ENCODE peak calls at places on chromosome 18, in seven cellular contexts. Q is GM12865, T is Peyer's patch, V is epithelial cell of esophagus, B is GM10248, L is left ventricle myocardium inferior, H is endothelial cell. C is an unnamed sample.
A peak's percentile ranks its signal among the peaks of the same experiment; 100 is the strongest.

GRCh38 chr18:50619833-50620232 is 59.9 kb downstream of the MAPK4 start:
- DNase-seq in Q (no peak), T (no peak), V (no peak), H (no peak), B (no peak), L (no peak), C (no peak)

GRCh38 chr18:75472391-75472790 is 44.9 kb upstream of the SMIM21 start:
- DNase-seq in H (no peak), V (no peak), L (no peak), Q (no peak), B (no peak), T (no peak), C (no peak)

GRCh38 chr18:41569867-41570266 is 385.2 kb upstream of the PIK3C3 start:
- DNase-seq in L (no peak), H (no peak), B (no peak), Q (no peak), V (peak; percentile 5), T (no peak), C (no peak)

GRCh38 chr18:49819768-49820662 is 6.7 kb upstream of the ACAA2 start:
- DNase-seq in H (no peak), T (peak; percentile 38), B (no peak), V (no peak), L (no peak), Q (peak; percentile 55), C (no peak)

GRCh38 chr18:74745658-74746403 is 148.2 kb downstream of the ZNF407 start:
- DNase-seq in B (no peak), H (no peak), Q (no peak), T (no peak), L (no peak), V (peak; percentile 88), C (no peak)

GRCh38 chr18:40179647-40180175 is 1775.3 kb upstream of the PIK3C3 start:
- DNase-seq in V (no peak), B (no peak), H (no peak), L (no peak), T (no peak), Q (no peak), C (no peak)

GRCh38 chr18:26617151-26617554 is 68.8 kb upstream of the KCTD1 start:
- DNase-seq in T (no peak), L (no peak), B (no peak), V (peak; percentile 97), H (no peak), Q (no peak), C (no peak)

GRCh38 chr18:73564073-73564472 is 583.6 kb downstream of the FBXO15 start:
- DNase-seq in H (no peak), V (peak; percentile 96), L (no peak), T (no peak), Q (no peak), B (no peak), C (no peak)

GRCh38 chr18:57921708-57922107 is 118.6 kb upstream of the ATP8B1 start:
- DNase-seq in H (no peak), Q (no peak), B (no peak), V (peak; percentile 93), T (no peak), L (no peak), C (no peak)

GRCh38 chr18:70384181-70384790 is 95.4 kb downstream of the SOCS6 start:
- DNase-seq in T (no peak), V (peak; percentile 93), B (no peak), H (no peak), Q (no peak), L (no peak), C (no peak)

GRCh38 chr18:56565059-56565458 is 73.3 kb downstream of the TXNL1 start:
- DNase-seq in V (no peak), Q (no peak), B (no peak), T (no peak), L (no peak), H (no peak), C (no peak)

GRCh38 chr18:49520661-49521145 is 33.7 kb upstream of the C18orf32 start:
- DNase-seq in B (no peak), V (peak; percentile 70), H (no peak), T (no peak), Q (no peak), L (no peak), C (no peak)

GRCh38 chr18:13440277-13441248 is 222.0 kb downstream of the LDLRAD4 start:
- DNase-seq in L (no peak), Q (no peak), T (no peak), H (no peak), V (no peak), B (no peak), C (no peak)

GRCh38 chr18:3294435-3295080 is 32.6 kb downstream of the MYL12B start:
- DNase-seq in L (no peak), H (no peak), T (no peak), B (no peak), V (peak; percentile 42), Q (no peak), C (no peak)

GRCh38 chr18:11246466-11246865 is 97.1 kb upstream of the PIEZO2 start:
- DNase-seq in L (no peak), V (no peak), T (no peak), B (no peak), H (no peak), Q (no peak), C (no peak)

GRCh38 chr18:79782566-79783308 is 15.0 kb upstream of the KCNG2 start:
- DNase-seq in T (no peak), V (no peak), L (no peak), B (no peak), H (no peak), Q (no peak), C (no peak)

GRCh38 chr18:657998-658946 is 819 bp downstream of the TYMS start:
- DNase-seq in V (peak; percentile 93), H (peak; percentile 87), T (peak; percentile 41), L (peak; percentile 82), B (peak; percentile 82), Q (peak; percentile 92), C (peak; percentile 83)

GRCh38 chr18:43017622-43018021 is 97.9 kb downstream of the RIT2 start:
- DNase-seq in T (no peak), L (no peak), V (no peak), B (no peak), Q (no peak), H (no peak), C (no peak)

GRCh38 chr18:22813648-22814328 is 119.3 kb upstream of the RBBP8 start:
- DNase-seq in T (no peak), Q (peak; percentile 50), H (no peak), V (peak; percentile 72), L (no peak), B (peak; percentile 34), C (peak; percentile 41)

GRCh38 chr18:62211323-62211828 is 24.3 kb downstream of the RELCH start:
- DNase-seq in T (no peak), L (no peak), Q (no peak), B (no peak), V (no peak), H (no peak), C (no peak)

GRCh38 chr18:23225518-23225917 is 90.2 kb downstream of the CABLES1 start:
- DNase-seq in L (no peak), T (no peak), Q (no peak), H (no peak), B (no peak), V (no peak), C (no peak)

GRCh38 chr18:47143153-47143552 is 7.1 kb downstream of the HDHD2 start:
- DNase-seq in L (no peak), V (no peak), B (no peak), T (no peak), H (no peak), Q (no peak), C (no peak)

GRCh38 chr18:77065221-77065981 is 67.2 kb downstream of the MBP start:
- DNase-seq in Q (peak; percentile 83), H (no peak), V (peak; percentile 90), L (peak; percentile 46), T (peak; percentile 46), B (no peak), C (no peak)

GRCh38 chr18:68764016-68764415 is 33.9 kb upstream of the CCDC102B start:
- DNase-seq in L (no peak), B (no peak), V (peak; percentile 54), H (no peak), T (no peak), Q (no peak), C (no peak)
- TF ChIP-seq CTCF in L (no peak), B (no peak), V (no peak), H (no peak), T (no peak), Q (no peak), C (no peak)

GRCh38 chr18:66655407-66655806 is 51.5 kb upstream of the CDH19 start:
- DNase-seq in H (no peak), L (no peak), V (no peak), B (no peak), Q (no peak), T (no peak), C (no peak)
- TF ChIP-seq CTCF in H (no peak), L (no peak), V (no peak), B (no peak), Q (no peak), T (no peak), C (no peak)

GRCh38 chr18:36348971-36349417 is 51.5 kb downstream of the FHOD3 start:
- DNase-seq in Q (no peak), H (no peak), L (no peak), T (no peak), B (no peak), V (no peak), C (no peak)

GRCh38 chr18:36348331-36348730 is 50.8 kb downstream of the FHOD3 start:
- DNase-seq in H (no peak), L (no peak), T (no peak), B (no peak), V (no peak), Q (no peak), C (no peak)

GRCh38 chr18:36350839-36351474 is 53.4 kb downstream of the FHOD3 start:
- DNase-seq in H (no peak), Q (no peak), B (no peak), T (no peak), V (no peak), L (no peak), C (no peak)

GRCh38 chr18:36350211-36350610 is 52.7 kb downstream of the FHOD3 start:
- DNase-seq in V (no peak), H (no peak), T (no peak), Q (no peak), L (no peak), B (no peak), C (no peak)

GRCh38 chr18:36349552-36349951 is 52.0 kb downstream of the FHOD3 start:
- DNase-seq in T (no peak), V (peak; percentile 45), H (no peak), L (no peak), Q (no peak), B (no peak), C (no peak)
- TF ChIP-seq CTCF in T (no peak), V (no peak), H (no peak), L (no peak), Q (no peak), B (no peak), C (no peak)

GRCh38 chr18:32238635-32239268 is 48.9 kb downstream of the MEP1B start:
- DNase-seq in B (no peak), L (no peak), H (no peak), T (no peak), V (no peak), Q (no peak), C (no peak)
- TF ChIP-seq CTCF in B (no peak), L (no peak), H (no peak), T (no peak), V (no peak), Q (no peak), C (no peak)

GRCh38 chr18:44901283-44901682 is 220.6 kb downstream of the SETBP1 start:
- DNase-seq in B (no peak), T (no peak), H (no peak), L (no peak), Q (no peak), V (no peak), C (no peak)
- TF ChIP-seq CTCF in B (peak; percentile 21), T (peak; percentile 12), H (no peak), L (peak; percentile 26), Q (no peak), V (peak; percentile 40), C (no peak)